ENCODE peak calls at places on chromosomes 13 and 19, in four cellular contexts. One of them, this sample, is unnamed.
A peak's percentile ranks its signal among the peaks of the same experiment; 100 is the strongest.

GRCh38 chr13:100797921-100798320 is 123.3 kb upstream of the TMTC4 start:
- DNase-seq in skeletal muscle cell: no peak
- DNase-seq in AML-193: no peak
- DNase-seq in NB4: no peak
- DNase-seq in this sample: no peak

GRCh38 chr13:91228083-91228482 is 119.4 kb upstream of the MIR17HG start:
- DNase-seq in skeletal muscle cell: no peak
- DNase-seq in AML-193: no peak
- DNase-seq in NB4: no peak
- DNase-seq in this sample: no peak

GRCh38 chr13:107202371-107203023 is 634.6 kb upstream of the ARGLU1 start:
- DNase-seq in skeletal muscle cell: peak; percentile 36
- DNase-seq in AML-193: no peak
- DNase-seq in NB4: no peak
- DNase-seq in this sample: no peak

GRCh38 chr13:24292476-24292875 is 16.9 kb upstream of the C1QTNF9 start:
- DNase-seq in skeletal muscle cell: no peak
- DNase-seq in AML-193: no peak
- DNase-seq in NB4: no peak
- DNase-seq in this sample: no peak

GRCh38 chr13:60463787-60464186 is 66.8 kb downstream of the TDRD3 start:
- DNase-seq in skeletal muscle cell: no peak
- DNase-seq in AML-193: no peak
- DNase-seq in NB4: peak; percentile 18
- DNase-seq in this sample: peak; percentile 54

GRCh38 chr13:83498045-83498444 is 384.2 kb downstream of the SLITRK1 start:
- DNase-seq in skeletal muscle cell: no peak
- DNase-seq in AML-193: no peak
- DNase-seq in NB4: no peak
- DNase-seq in this sample: no peak

GRCh38 chr19:52689804-52690394 is 44.9 kb downstream of the ZNF611 start:
- DNase-seq in skeletal muscle cell: no peak
- DNase-seq in AML-193: no peak
- DNase-seq in NB4: peak; percentile 45
- DNase-seq in this sample: no peak

GRCh38 chr13:110371550-110372465 is 64.7 kb downstream of the COL4A2 start:
- DNase-seq in skeletal muscle cell: no peak
- DNase-seq in AML-193: no peak
- DNase-seq in NB4: no peak
- DNase-seq in this sample: no peak

GRCh38 chr19:18304496-18305312 is 18.2 kb downstream of the LSM4 start:
- DNase-seq in skeletal muscle cell: peak; percentile 67
- DNase-seq in AML-193: peak; percentile 60
- DNase-seq in NB4: peak; percentile 91
- DNase-seq in this sample: peak; percentile 76

GRCh38 chr13:33105387-33106005 is 89.3 kb downstream of the KL start:
- DNase-seq in skeletal muscle cell: no peak
- DNase-seq in AML-193: no peak
- DNase-seq in NB4: no peak
- DNase-seq in this sample: peak; percentile 32

GRCh38 chr19:2426661-2427322 is 594 bp downstream of the TIMM13 start:
- DNase-seq in skeletal muscle cell: no peak
- DNase-seq in AML-193: peak; percentile 24
- DNase-seq in NB4: peak; percentile 64
- DNase-seq in this sample: peak; percentile 22

GRCh38 chr19:18682807-18683108 is 722 bp upstream of the CRTC1 start:
- DNase-seq in skeletal muscle cell: no peak
- DNase-seq in AML-193: no peak
- DNase-seq in NB4: peak; percentile 69
- DNase-seq in this sample: no peak

GRCh38 chr13:23979361-23980159 is 82.3 kb upstream of the C1QTNF9B start:
- DNase-seq in skeletal muscle cell: no peak
- DNase-seq in AML-193: no peak
- DNase-seq in NB4: peak; percentile 71
- DNase-seq in this sample: peak; percentile 1

This sample was measured in Kasumi-1.